ENCODE peak calls at places on chromosomes 3 and 15, in eight cellular contexts. One of them, this sample, is unnamed.

GRCh38 chr3:179558742-179559364 is 3.9 kb upstream of the ACTL6A start:
- DNase-seq in HCT116: peak; percentile 57
- DNase-seq in hepatocyte: peak; percentile 85
- DNase-seq in SK-N-SH: peak; percentile 82
- DNase-seq in OCI-LY7: peak; percentile 77
- DNase-seq in PC-3: peak; percentile 80
- DNase-seq in MM.1S: peak; percentile 87
- DNase-seq in GM23338: peak; percentile 83
- DNase-seq in this sample: peak; percentile 87

GRCh38 chr3:4600526-4600925 is 107.4 kb downstream of the ITPR1 start:
- DNase-seq in HCT116: no peak
- DNase-seq in hepatocyte: no peak
- DNase-seq in SK-N-SH: no peak
- DNase-seq in OCI-LY7: no peak
- DNase-seq in PC-3: no peak
- DNase-seq in MM.1S: no peak
- DNase-seq in GM23338: no peak
- DNase-seq in this sample: no peak

GRCh38 chr15:98131924-98132323 is 171.4 kb downstream of the ARRDC4 start:
- DNase-seq in HCT116: no peak
- DNase-seq in hepatocyte: peak; percentile 29
- DNase-seq in SK-N-SH: no peak
- DNase-seq in OCI-LY7: no peak
- DNase-seq in PC-3: no peak
- DNase-seq in MM.1S: no peak
- DNase-seq in GM23338: no peak
- DNase-seq in this sample: no peak

GRCh38 chr15:64010719-64011118 is 35.6 kb downstream of the DAPK2 start:
- DNase-seq in HCT116: peak; percentile 69
- DNase-seq in hepatocyte: no peak
- DNase-seq in SK-N-SH: no peak
- DNase-seq in OCI-LY7: peak; percentile 94
- DNase-seq in PC-3: peak; percentile 79
- DNase-seq in MM.1S: no peak
- DNase-seq in GM23338: no peak
- DNase-seq in this sample: peak; percentile 93

GRCh38 chr15:68271854-68272471 is 5.6 kb upstream of the FEM1B start:
- DNase-seq in HCT116: peak; percentile 80
- DNase-seq in hepatocyte: peak; percentile 65
- DNase-seq in SK-N-SH: peak; percentile 51
- DNase-seq in OCI-LY7: no peak
- DNase-seq in PC-3: peak; percentile 96
- DNase-seq in MM.1S: no peak
- DNase-seq in GM23338: peak; percentile 30
- DNase-seq in this sample: peak; percentile 92

GRCh38 chr3:38730281-38730680 is 80.8 kb upstream of the SCN5A start:
- DNase-seq in HCT116: no peak
- DNase-seq in hepatocyte: no peak
- DNase-seq in SK-N-SH: no peak
- DNase-seq in OCI-LY7: no peak
- DNase-seq in PC-3: peak; percentile 48
- DNase-seq in MM.1S: no peak
- DNase-seq in GM23338: no peak
- DNase-seq in this sample: peak; percentile 63

GRCh38 chr3:39405687-39406367 is 693 bp upstream of the RPSA start:
- DNase-seq in HCT116: no peak
- DNase-seq in hepatocyte: no peak
- DNase-seq in SK-N-SH: no peak
- DNase-seq in OCI-LY7: no peak
- DNase-seq in PC-3: no peak
- DNase-seq in MM.1S: no peak
- DNase-seq in GM23338: no peak
- DNase-seq in this sample: no peak

GRCh38 chr3:102741105-102741504 is 306.3 kb downstream of the ZPLD1 start:
- DNase-seq in HCT116: peak; percentile 8
- DNase-seq in hepatocyte: no peak
- DNase-seq in SK-N-SH: no peak
- DNase-seq in OCI-LY7: no peak
- DNase-seq in PC-3: peak; percentile 46
- DNase-seq in MM.1S: no peak
- DNase-seq in GM23338: peak; percentile 53
- DNase-seq in this sample: peak; percentile 16

GRCh38 chr3:141152801-141153678 is 78.6 kb upstream of the PXYLP1 start:
- DNase-seq in HCT116: no peak
- DNase-seq in hepatocyte: no peak
- DNase-seq in SK-N-SH: no peak
- DNase-seq in OCI-LY7: no peak
- DNase-seq in PC-3: no peak
- DNase-seq in MM.1S: no peak
- DNase-seq in GM23338: no peak
- DNase-seq in this sample: no peak

GRCh38 chr3:40086890-40087884 is 222.3 kb upstream of the EIF1B start:
- DNase-seq in HCT116: no peak
- DNase-seq in hepatocyte: peak; percentile 56
- DNase-seq in SK-N-SH: no peak
- DNase-seq in OCI-LY7: no peak
- DNase-seq in PC-3: peak; percentile 9
- DNase-seq in MM.1S: no peak
- DNase-seq in GM23338: no peak
- DNase-seq in this sample: peak; percentile 70

GRCh38 chr3:148208975-148209374 is 488.7 kb upstream of the AGTR1 start:
- DNase-seq in HCT116: no peak
- DNase-seq in hepatocyte: no peak
- DNase-seq in SK-N-SH: no peak
- DNase-seq in OCI-LY7: no peak
- DNase-seq in PC-3: peak; percentile 43
- DNase-seq in MM.1S: no peak
- DNase-seq in GM23338: no peak
- DNase-seq in this sample: peak; percentile 45

GRCh38 chr15:83446904-83447708 is at the start of gene SH3GL3:
- DNase-seq in HCT116: peak; percentile 32
- DNase-seq in hepatocyte: peak; percentile 90
- DNase-seq in SK-N-SH: peak; percentile 82
- DNase-seq in OCI-LY7: no peak
- DNase-seq in PC-3: peak; percentile 81
- DNase-seq in MM.1S: peak; percentile 63
- DNase-seq in GM23338: peak; percentile 93
- DNase-seq in this sample: peak; percentile 93

GRCh38 chr15:77312523-77312922 is 107.4 kb downstream of the PEAK1 start:
- DNase-seq in HCT116: no peak
- DNase-seq in hepatocyte: peak; percentile 10
- DNase-seq in SK-N-SH: no peak
- DNase-seq in OCI-LY7: no peak
- DNase-seq in PC-3: no peak
- DNase-seq in MM.1S: no peak
- DNase-seq in GM23338: no peak
- DNase-seq in this sample: peak; percentile 46

GRCh38 chr3:9151240-9151639 is 98.2 kb downstream of the SRGAP3 start:
- DNase-seq in HCT116: no peak
- DNase-seq in hepatocyte: no peak
- DNase-seq in SK-N-SH: no peak
- DNase-seq in OCI-LY7: no peak
- DNase-seq in PC-3: peak; percentile 38
- DNase-seq in MM.1S: no peak
- DNase-seq in GM23338: no peak
- DNase-seq in this sample: peak; percentile 42

GRCh38 chr3:82572721-82573120 is 811.3 kb upstream of the GBE1 start:
- DNase-seq in HCT116: no peak
- DNase-seq in hepatocyte: no peak
- DNase-seq in SK-N-SH: no peak
- DNase-seq in OCI-LY7: no peak
- DNase-seq in PC-3: no peak
- DNase-seq in MM.1S: no peak
- DNase-seq in GM23338: no peak
- DNase-seq in this sample: no peak

GRCh38 chr3:42498791-42499477 is 3.5 kb upstream of the VIPR1 start:
- DNase-seq in HCT116: no peak
- DNase-seq in hepatocyte: no peak
- DNase-seq in SK-N-SH: no peak
- DNase-seq in OCI-LY7: no peak
- DNase-seq in PC-3: no peak
- DNase-seq in MM.1S: no peak
- DNase-seq in GM23338: no peak
- DNase-seq in this sample: no peak

DNA sequence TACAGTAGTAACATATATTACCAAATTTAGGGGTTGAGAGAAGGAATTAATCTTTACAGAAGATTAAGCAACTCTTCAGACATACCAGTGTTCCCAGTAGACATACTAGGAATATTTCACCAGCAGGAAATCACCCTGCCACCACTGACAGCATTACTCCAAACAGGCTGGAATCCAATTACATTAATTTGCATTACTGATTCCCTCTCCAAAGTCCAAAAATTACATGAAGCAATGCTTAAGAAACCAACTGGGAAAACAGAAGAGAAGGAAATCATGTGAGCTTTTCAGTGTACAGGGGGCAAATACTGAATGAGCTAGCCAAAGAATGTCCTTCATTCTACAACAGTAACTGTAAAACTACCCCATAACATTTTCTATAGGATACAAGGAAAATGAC is 72.8 kb downstream of the INO80 start:
- DNase-seq in HCT116: no peak
- DNase-seq in hepatocyte: no peak
- DNase-seq in SK-N-SH: no peak
- DNase-seq in OCI-LY7: no peak
- DNase-seq in PC-3: no peak
- DNase-seq in MM.1S: no peak
- DNase-seq in GM23338: no peak
- DNase-seq in this sample: peak; percentile 63
- TF ChIP-seq EZH2phosphoT487 in HCT116: no peak
- TF ChIP-seq EZH2phosphoT487 in hepatocyte: no peak
- TF ChIP-seq EZH2phosphoT487 in SK-N-SH: no peak
- TF ChIP-seq EZH2phosphoT487 in OCI-LY7: no peak
- TF ChIP-seq EZH2phosphoT487 in PC-3: no peak
- TF ChIP-seq EZH2phosphoT487 in MM.1S: no peak
- TF ChIP-seq EZH2phosphoT487 in GM23338: no peak
- TF ChIP-seq EZH2phosphoT487 in this sample: no peak

GRCh38 chr15:31433101-31433500 is 106.5 kb downstream of the KLF13 start:
- DNase-seq in HCT116: no peak
- DNase-seq in hepatocyte: no peak
- DNase-seq in SK-N-SH: no peak
- DNase-seq in OCI-LY7: no peak
- DNase-seq in PC-3: no peak
- DNase-seq in MM.1S: no peak
- DNase-seq in GM23338: no peak
- DNase-seq in this sample: peak; percentile 42

GRCh38 chr15:31435891-31436628 is 109.4 kb downstream of the KLF13 start:
- DNase-seq in HCT116: peak; percentile 15
- DNase-seq in hepatocyte: no peak
- DNase-seq in SK-N-SH: no peak
- DNase-seq in OCI-LY7: peak; percentile 38
- DNase-seq in PC-3: peak; percentile 8
- DNase-seq in MM.1S: no peak
- DNase-seq in GM23338: no peak
- DNase-seq in this sample: peak; percentile 87

GRCh38 chr15:31433574-31433973 is 106.9 kb downstream of the KLF13 start:
- DNase-seq in HCT116: no peak
- DNase-seq in hepatocyte: no peak
- DNase-seq in SK-N-SH: no peak
- DNase-seq in OCI-LY7: no peak
- DNase-seq in PC-3: no peak
- DNase-seq in MM.1S: no peak
- DNase-seq in GM23338: no peak
- DNase-seq in this sample: no peak

GRCh38 chr15:31434418-31435255 is 108.0 kb downstream of the KLF13 start:
- DNase-seq in HCT116: no peak
- DNase-seq in hepatocyte: no peak
- DNase-seq in SK-N-SH: no peak
- DNase-seq in OCI-LY7: peak; percentile 71
- DNase-seq in PC-3: peak; percentile 56
- DNase-seq in MM.1S: peak; percentile 90
- DNase-seq in GM23338: peak; percentile 11
- DNase-seq in this sample: peak; percentile 98

GRCh38 chr15:31435256-31435781 is 108.7 kb downstream of the KLF13 start:
- DNase-seq in HCT116: peak; percentile 59
- DNase-seq in hepatocyte: peak; percentile 80
- DNase-seq in SK-N-SH: peak; percentile 91
- DNase-seq in OCI-LY7: peak; percentile 94
- DNase-seq in PC-3: peak; percentile 65
- DNase-seq in MM.1S: peak; percentile 85
- DNase-seq in GM23338: peak; percentile 93
- DNase-seq in this sample: peak; percentile 87
- H3K4me3 ChIP-seq in HCT116: no peak overlapping the region
- H3K4me3 ChIP-seq in hepatocyte: no peak overlapping the region
- H3K4me3 ChIP-seq in SK-N-SH: no peak overlapping the region
- H3K4me3 ChIP-seq in OCI-LY7: peak overlapping the region; percentile 43
- H3K4me3 ChIP-seq in PC-3: peak overlapping the region; percentile 21
- H3K4me3 ChIP-seq in MM.1S: peak overlapping the region; percentile 48
- H3K4me3 ChIP-seq in GM23338: no peak overlapping the region
- H3K4me3 ChIP-seq in this sample: peak overlapping the region; percentile 62

GRCh38 chr15:85533949-85534543 is 153.6 kb downstream of the AKAP13 start:
- DNase-seq in HCT116: no peak
- DNase-seq in hepatocyte: no peak
- DNase-seq in SK-N-SH: no peak
- DNase-seq in OCI-LY7: no peak
- DNase-seq in PC-3: no peak
- DNase-seq in MM.1S: peak; percentile 41
- DNase-seq in GM23338: no peak
- DNase-seq in this sample: no peak
- TF ChIP-seq EZH2phosphoT487 in HCT116: no peak
- TF ChIP-seq EZH2phosphoT487 in hepatocyte: no peak
- TF ChIP-seq EZH2phosphoT487 in SK-N-SH: no peak
- TF ChIP-seq EZH2phosphoT487 in OCI-LY7: no peak
- TF ChIP-seq EZH2phosphoT487 in PC-3: no peak
- TF ChIP-seq EZH2phosphoT487 in MM.1S: no peak
- TF ChIP-seq EZH2phosphoT487 in GM23338: no peak
- TF ChIP-seq EZH2phosphoT487 in this sample: no peak

DNA sequence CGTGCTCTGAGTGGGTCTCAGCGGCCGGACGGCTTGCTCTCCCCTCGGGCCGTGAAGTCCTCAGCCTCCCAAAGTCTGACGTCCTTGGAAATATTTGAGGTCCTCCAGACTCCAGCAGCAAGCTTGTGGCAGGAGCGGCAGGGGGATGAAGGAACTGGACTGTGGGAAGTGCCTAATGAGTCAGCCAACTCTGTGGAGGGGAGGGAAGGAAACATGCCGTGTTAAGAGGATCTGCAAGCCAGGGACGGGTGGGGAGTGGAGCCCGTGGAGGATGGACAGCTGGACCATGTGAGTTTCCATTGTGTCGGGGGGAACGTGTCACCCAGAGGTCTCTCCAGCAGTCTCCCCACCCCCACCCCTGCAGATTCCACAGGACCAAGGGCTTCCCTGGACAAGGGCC is 39.4 kb upstream of the IDH2 start:
- DNase-seq in HCT116: no peak
- DNase-seq in hepatocyte: peak; percentile 46
- DNase-seq in SK-N-SH: no peak
- DNase-seq in OCI-LY7: no peak
- DNase-seq in PC-3: peak; percentile 40
- DNase-seq in MM.1S: no peak
- DNase-seq in GM23338: no peak
- DNase-seq in this sample: peak; percentile 31
- H3K4me3 ChIP-seq in HCT116: no peak overlapping the region
- H3K4me3 ChIP-seq in hepatocyte: no peak overlapping the region
- H3K4me3 ChIP-seq in SK-N-SH: no peak overlapping the region
- H3K4me3 ChIP-seq in OCI-LY7: no peak overlapping the region
- H3K4me3 ChIP-seq in PC-3: no peak overlapping the region
- H3K4me3 ChIP-seq in MM.1S: no peak overlapping the region
- H3K4me3 ChIP-seq in GM23338: no peak overlapping the region
- H3K4me3 ChIP-seq in this sample: no peak overlapping the region

GRCh38 chr3:74465652-74466415 is 148.6 kb downstream of the CNTN3 start:
- DNase-seq in HCT116: no peak
- DNase-seq in hepatocyte: no peak
- DNase-seq in SK-N-SH: no peak
- DNase-seq in OCI-LY7: no peak
- DNase-seq in PC-3: no peak
- DNase-seq in MM.1S: no peak
- DNase-seq in GM23338: no peak
- DNase-seq in this sample: peak; percentile 69
- TF ChIP-seq EZH2phosphoT487 in HCT116: no peak
- TF ChIP-seq EZH2phosphoT487 in hepatocyte: no peak
- TF ChIP-seq EZH2phosphoT487 in SK-N-SH: no peak
- TF ChIP-seq EZH2phosphoT487 in OCI-LY7: no peak
- TF ChIP-seq EZH2phosphoT487 in PC-3: no peak
- TF ChIP-seq EZH2phosphoT487 in MM.1S: no peak
- TF ChIP-seq EZH2phosphoT487 in GM23338: no peak
- TF ChIP-seq EZH2phosphoT487 in this sample: no peak

This sample was measured in GM23248.